ENCODE peak calls at places on chromosome 5, in seven cellular contexts. J is H4; Y is NCI-H2081; U is AG20443; F is CD8-positive, alpha-beta memory T cell; G is caudate nucleus; O is immature natural killer cell. Z is an unnamed sample.

GRCh38 chr5:132839426-132840301 is 9.2 kb upstream of the SHROOM1 start:
- DNase-seq in J (peak; percentile 74), U (peak; percentile 66), F (no peak), Y (no peak), G (no peak), O (no peak), Z (no peak)

GRCh38 chr5:37918420-37918819 is 78.6 kb upstream of the GDNF start:
- DNase-seq in J (no peak), Y (no peak), U (no peak), G (no peak), F (no peak), O (no peak), Z (no peak)

GRCh38 chr5:29402270-29402669 is 1791.2 kb upstream of the CDH6 start:
- DNase-seq in U (no peak), F (no peak), Y (no peak), O (no peak), J (no peak), G (no peak), Z (no peak)

GRCh38 chr5:129670944-129671343 is 77.0 kb upstream of the MINAR2 start:
- DNase-seq in G (no peak), U (no peak), Y (no peak), F (no peak), O (no peak), J (no peak), Z (no peak)

GRCh38 chr5:68740204-68740910 is 353.5 kb upstream of the SLC30A5 start:
- DNase-seq in O (no peak), Y (no peak), U (no peak), J (no peak), F (no peak), G (no peak), Z (no peak)

GRCh38 chr5:128062172-128062746 is 21.3 kb upstream of the SLC12A2 start:
- DNase-seq in O (no peak), J (no peak), Y (no peak), U (peak; percentile 60), G (no peak), F (no peak), Z (no peak)

GRCh38 chr5:1325191-1325741 is 19.6 kb downstream of the CLPTM1L start:
- DNase-seq in F (no peak), G (no peak), J (no peak), Y (no peak), O (no peak), U (no peak), Z (no peak)

GRCh38 chr5:57221049-57221568 is 47.2 kb downstream of the GPBP1 start:
- DNase-seq in U (peak; percentile 50), Y (peak; percentile 19), F (peak; percentile 63), J (peak; percentile 11), G (no peak), O (peak; percentile 62), Z (no peak)

GRCh38 chr5:851553-851952 is 767 bp upstream of the ZDHHC11 start:
- DNase-seq in J (no peak), Y (no peak), F (no peak), O (no peak), U (no peak), G (no peak), Z (no peak)

GRCh38 chr5:53027913-53028312 is 38.8 kb downstream of the ITGA2 start:
- DNase-seq in J (peak; percentile 91), O (no peak), F (no peak), G (no peak), Y (no peak), U (peak; percentile 29), Z (no peak)

GRCh38 chr5:172175263-172175719 is 12.7 kb downstream of the STK10 start:
- DNase-seq in U (no peak), J (peak; percentile 52), O (peak; percentile 91), Y (no peak), F (peak; percentile 87), G (no peak), Z (peak; percentile 93)

GRCh38 chr5:170443624-170444023 is 54.5 kb upstream of the KCNMB1 start:
- DNase-seq in Y (no peak), G (no peak), F (no peak), O (no peak), U (no peak), J (no peak), Z (no peak)

GRCh38 chr5:176889321-176890280 is 9.5 kb downstream of the HK3 start:
- DNase-seq in J (no peak), O (no peak), G (no peak), F (no peak), U (no peak), Y (no peak), Z (no peak)

GRCh38 chr5:7886849-7887460 is 18.0 kb downstream of the MTRR start:
- DNase-seq in F (no peak), U (peak; percentile 58), G (no peak), Y (peak; percentile 63), J (peak; percentile 42), O (peak; percentile 8), Z (no peak)

GRCh38 chr5:37211661-37212060 is 37.5 kb downstream of the CPLANE1 start:
- DNase-seq in F (no peak), O (no peak), Y (no peak), G (no peak), J (no peak), U (no peak), Z (no peak)

GRCh38 chr5:16461782-16462181 is 3.8 kb downstream of the ZNF622 start:
- DNase-seq in G (no peak), U (peak; percentile 69), Y (no peak), F (no peak), J (no peak), O (no peak), Z (no peak)

GRCh38 chr5:142717582-142718215 is 31.8 kb upstream of the FGF1 start:
- DNase-seq in Y (peak; percentile 9), F (no peak), O (peak; percentile 35), U (peak; percentile 71), G (no peak), J (peak; percentile 66), Z (no peak)

GRCh38 chr5:81424728-81425127 is 30.8 kb upstream of the ACOT12 start:
- DNase-seq in Y (no peak), F (no peak), U (no peak), G (no peak), O (no peak), J (peak; percentile 31), Z (no peak)

GRCh38 chr5:168404366-168404765 is 81.9 kb upstream of the RARS1 start:
- DNase-seq in Y (no peak), U (peak; percentile 86), G (no peak), O (no peak), F (no peak), J (peak; percentile 47), Z (no peak)

GRCh38 chr5:143398053-143398355 is 5.5 kb downstream of the NR3C1 start:
- DNase-seq in Y (no peak), O (no peak), U (no peak), J (no peak), G (no peak), F (no peak), Z (no peak)

GRCh38 chr5:9398227-9398626 is 147.6 kb downstream of the SEMA5A start:
- DNase-seq in Y (no peak), G (no peak), J (no peak), F (no peak), U (no peak), O (no peak), Z (no peak)

GRCh38 chr5:39223568-39224156 is 4.3 kb upstream of the FYB1 start:
- DNase-seq in Y (no peak), G (no peak), J (no peak), O (no peak), F (no peak), U (no peak), Z (peak; percentile 10)

GRCh38 chr5:139600336-139600949 is 39.3 kb downstream of the UBE2D2 start:
- DNase-seq in F (no peak), Y (no peak), O (no peak), U (peak; percentile 33), G (no peak), J (no peak), Z (no peak)

GRCh38 chr5:90182726-90183125 is 226.8 kb downstream of the CETN3 start:
- DNase-seq in F (no peak), J (no peak), G (no peak), Y (no peak), O (no peak), U (no peak), Z (no peak)

GRCh38 chr5:179128976-179129375 is 68.8 kb downstream of the ZNF354C start:
- DNase-seq in F (no peak), G (no peak), U (no peak), Y (no peak), J (no peak), O (no peak), Z (no peak)

GRCh38 chr5:1100652-1101574 is 10.9 kb downstream of the SLC12A7 start:
- DNase-seq in U (no peak), J (no peak), F (no peak), G (no peak), O (no peak), Y (no peak), Z (no peak)